ENCODE peak calls at places on chromosomes 4 and X, in five cellular contexts. One of them, this sample, is unnamed.

GRCh38 chr4:3408793-3409330 is 32.9 kb upstream of the HGFAC start:
- DNase-seq in PC-3: no peak
- DNase-seq in fibroblast of lung: no peak
- DNase-seq in heart left ventricle: no peak
- DNase-seq in mammary epithelial cell: no peak
- DNase-seq in this sample: no peak

GRCh38 chr4:17097369-17097768 is 198.9 kb upstream of the LDB2 start:
- DNase-seq in PC-3: no peak
- DNase-seq in fibroblast of lung: no peak
- DNase-seq in heart left ventricle: no peak
- DNase-seq in mammary epithelial cell: no peak
- DNase-seq in this sample: no peak

GRCh38 chr4:150056569-150056968 is 21.7 kb upstream of the DCLK2 start:
- DNase-seq in PC-3: no peak
- DNase-seq in fibroblast of lung: peak; percentile 22
- DNase-seq in heart left ventricle: no peak
- DNase-seq in mammary epithelial cell: no peak
- DNase-seq in this sample: no peak

GRCh38 chrX:55132416-55132815 is 43.6 kb downstream of the PAGE2 start:
- DNase-seq in PC-3: no peak
- DNase-seq in fibroblast of lung: no peak
- DNase-seq in heart left ventricle: no peak
- DNase-seq in mammary epithelial cell: no peak
- DNase-seq in this sample: no peak

GRCh38 chrX:56764975-56765791 is 36.1 kb downstream of the NBDY start:
- DNase-seq in PC-3: no peak
- DNase-seq in fibroblast of lung: no peak
- DNase-seq in heart left ventricle: no peak
- DNase-seq in mammary epithelial cell: no peak
- DNase-seq in this sample: no peak

GRCh38 chr4:36348403-36348938 is 67.1 kb downstream of the DTHD1 start:
- DNase-seq in PC-3: no peak
- DNase-seq in fibroblast of lung: no peak
- DNase-seq in heart left ventricle: no peak
- DNase-seq in mammary epithelial cell: no peak
- DNase-seq in this sample: no peak

GRCh38 chrX:101485212-101486064 is at the start of gene ARMCX4:
- DNase-seq in PC-3: no peak
- DNase-seq in fibroblast of lung: peak; percentile 74
- DNase-seq in heart left ventricle: peak; percentile 35
- DNase-seq in mammary epithelial cell: peak; percentile 18
- DNase-seq in this sample: no peak

GRCh38 chr4:1045193-1045594 is 33.8 kb downstream of the FGFRL1 start:
- DNase-seq in PC-3: no peak
- DNase-seq in fibroblast of lung: no peak
- DNase-seq in heart left ventricle: peak; percentile 25
- DNase-seq in mammary epithelial cell: no peak
- DNase-seq in this sample: no peak

GRCh38 chr4:16250665-16251365 is 24.5 kb upstream of the TAPT1 start:
- DNase-seq in PC-3: peak; percentile 18
- DNase-seq in fibroblast of lung: peak; percentile 83
- DNase-seq in heart left ventricle: no peak
- DNase-seq in mammary epithelial cell: no peak
- DNase-seq in this sample: no peak

GRCh38 chr4:143721317-143721716 is 20.8 kb upstream of the FREM3 start:
- DNase-seq in PC-3: no peak
- DNase-seq in fibroblast of lung: no peak
- DNase-seq in heart left ventricle: no peak
- DNase-seq in mammary epithelial cell: no peak
- DNase-seq in this sample: no peak

GRCh38 chr4:147833254-147833653 is 101.4 kb downstream of the ARHGAP10 start:
- DNase-seq in PC-3: no peak
- DNase-seq in fibroblast of lung: peak; percentile 51
- DNase-seq in heart left ventricle: no peak
- DNase-seq in mammary epithelial cell: peak; percentile 54
- DNase-seq in this sample: no peak

GRCh38 chr4:56619160-56619559 is 61.9 kb downstream of the HOPX start:
- DNase-seq in PC-3: peak; percentile 56
- DNase-seq in fibroblast of lung: peak; percentile 48
- DNase-seq in heart left ventricle: no peak
- DNase-seq in mammary epithelial cell: peak; percentile 8
- DNase-seq in this sample: no peak

GRCh38 chr4:48970471-48970921 is 15.6 kb upstream of the CWH43 start:
- DNase-seq in PC-3: peak; percentile 80
- DNase-seq in fibroblast of lung: peak; percentile 89
- DNase-seq in heart left ventricle: no peak
- DNase-seq in mammary epithelial cell: peak; percentile 90
- DNase-seq in this sample: no peak

GRCh38 chrX:139795196-139795595 is 87.2 kb upstream of the MCF2 start:
- DNase-seq in PC-3: no peak
- DNase-seq in fibroblast of lung: no peak
- DNase-seq in heart left ventricle: no peak
- DNase-seq in mammary epithelial cell: no peak
- DNase-seq in this sample: no peak

DNA sequence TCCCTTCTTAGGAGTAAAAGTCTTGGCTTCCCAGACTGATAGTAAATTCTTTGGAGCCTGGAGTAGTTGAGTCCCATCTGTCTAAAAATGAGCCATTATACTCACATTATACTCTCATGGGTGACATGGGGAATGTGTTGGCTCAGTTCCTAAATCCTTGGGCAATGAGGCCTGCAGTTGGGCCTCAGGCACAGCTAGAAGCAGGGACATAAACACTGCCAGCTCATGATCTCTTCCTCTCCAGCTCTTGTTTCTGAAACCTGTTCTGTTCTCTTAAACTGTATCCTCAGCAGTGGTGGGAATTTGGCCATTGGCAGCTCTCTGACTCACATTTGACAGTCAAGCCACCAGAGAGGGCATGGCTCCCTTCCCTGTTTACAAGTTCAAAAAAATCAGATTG is 212.5 kb downstream of the SPATA18 start:
- DNase-seq in PC-3: peak; percentile 90
- DNase-seq in fibroblast of lung: no peak
- DNase-seq in heart left ventricle: no peak
- DNase-seq in mammary epithelial cell: peak; percentile 49
- DNase-seq in this sample: no peak
- H3K27ac ChIP-seq in PC-3: peak overlapping the region; percentile 21
- H3K27ac ChIP-seq in fibroblast of lung: no peak overlapping the region
- H3K27ac ChIP-seq in heart left ventricle: no peak overlapping the region
- H3K27ac ChIP-seq in mammary epithelial cell: no peak overlapping the region
- H3K27ac ChIP-seq in this sample: no peak overlapping the region

GRCh38 chrX:11789809-11790208 is 31.8 kb downstream of the MSL3 start:
- DNase-seq in PC-3: no peak
- DNase-seq in fibroblast of lung: no peak
- DNase-seq in heart left ventricle: no peak
- DNase-seq in mammary epithelial cell: no peak
- DNase-seq in this sample: no peak

GRCh38 chrX:11784543-11784942 is 26.5 kb downstream of the MSL3 start:
- DNase-seq in PC-3: no peak
- DNase-seq in fibroblast of lung: no peak
- DNase-seq in heart left ventricle: no peak
- DNase-seq in mammary epithelial cell: no peak
- DNase-seq in this sample: no peak

GRCh38 chrX:11786862-11787261 is 28.8 kb downstream of the MSL3 start:
- DNase-seq in PC-3: no peak
- DNase-seq in fibroblast of lung: no peak
- DNase-seq in heart left ventricle: no peak
- DNase-seq in mammary epithelial cell: no peak
- DNase-seq in this sample: no peak

GRCh38 chrX:11791090-11791489 is 33.1 kb downstream of the MSL3 start:
- DNase-seq in PC-3: peak; percentile 9
- DNase-seq in fibroblast of lung: no peak
- DNase-seq in heart left ventricle: no peak
- DNase-seq in mammary epithelial cell: no peak
- DNase-seq in this sample: no peak

DNA sequence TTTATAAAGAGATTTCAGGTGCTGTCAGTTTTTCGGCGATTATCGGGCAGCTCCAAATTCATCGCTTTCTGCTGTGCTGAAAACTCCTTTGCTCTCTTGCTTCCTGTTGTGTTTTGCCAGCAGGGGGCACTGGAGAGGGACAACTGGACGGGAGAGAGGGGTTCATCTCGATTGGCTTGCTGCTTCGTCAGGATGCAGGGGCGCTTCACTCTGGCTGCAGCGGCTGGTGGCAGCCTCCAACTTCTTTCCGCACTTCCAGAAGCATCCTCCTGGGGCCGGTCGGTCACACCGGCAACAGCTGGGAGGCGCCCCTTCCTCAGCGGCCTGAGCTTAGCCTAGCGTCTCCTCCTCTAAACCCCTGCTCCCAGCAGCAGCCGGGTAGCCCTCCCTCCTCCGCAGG is 29.5 kb downstream of the MSL3 start:
- DNase-seq in PC-3: peak; percentile 20
- DNase-seq in fibroblast of lung: peak; percentile 38
- DNase-seq in heart left ventricle: peak; percentile 51
- DNase-seq in mammary epithelial cell: no peak
- DNase-seq in this sample: no peak
- TF ChIP-seq CTCF in PC-3: peak; percentile 50
- TF ChIP-seq CTCF in fibroblast of lung: peak; percentile 66
- TF ChIP-seq CTCF in heart left ventricle: peak; percentile 38
- TF ChIP-seq CTCF in mammary epithelial cell: peak; percentile 24
- TF ChIP-seq CTCF in this sample: peak; percentile 44

DNA sequence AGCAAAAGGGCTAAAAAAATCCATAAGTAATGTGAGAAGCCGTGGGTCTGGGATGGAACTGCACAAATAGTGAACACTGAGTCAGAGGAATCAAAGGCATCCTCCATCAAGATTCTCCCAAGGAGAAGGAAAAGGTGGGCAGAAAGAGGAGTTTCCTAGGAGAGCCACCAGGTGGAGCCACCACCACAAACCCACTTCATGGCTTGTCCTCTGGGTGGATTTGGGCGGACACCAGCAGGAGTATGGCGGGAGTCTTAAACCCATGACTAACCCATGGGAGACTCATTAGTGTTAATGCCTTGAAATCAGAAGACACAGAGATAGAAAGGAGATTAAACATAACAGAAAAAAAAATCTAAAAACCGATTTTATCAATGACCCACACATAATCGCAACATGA is 147.7 kb downstream of the SH3KBP1 start:
- DNase-seq in PC-3: peak; percentile 86
- DNase-seq in fibroblast of lung: peak; percentile 60
- DNase-seq in heart left ventricle: peak; percentile 61
- DNase-seq in mammary epithelial cell: peak; percentile 61
- DNase-seq in this sample: peak; percentile 28
- H3K4me1 ChIP-seq in PC-3: peaks cover 3% of the 10 kb centered on the region
- H3K4me1 ChIP-seq in fibroblast of lung: no peaks in the 10 kb centered on the region
- H3K4me1 ChIP-seq in heart left ventricle: no peaks in the 10 kb centered on the region
- H3K4me1 ChIP-seq in mammary epithelial cell: no peaks in the 10 kb centered on the region
- H3K4me1 ChIP-seq in this sample: no peaks in the 10 kb centered on the region

GRCh38 chr4:140363051-140363450 is 10.4 kb upstream of the SCOC start:
- DNase-seq in PC-3: no peak
- DNase-seq in fibroblast of lung: no peak
- DNase-seq in heart left ventricle: no peak
- DNase-seq in mammary epithelial cell: no peak
- DNase-seq in this sample: no peak
- H3K27ac ChIP-seq in PC-3: no peak overlapping the region
- H3K27ac ChIP-seq in fibroblast of lung: no peak overlapping the region
- H3K27ac ChIP-seq in heart left ventricle: no peak overlapping the region
- H3K27ac ChIP-seq in mammary epithelial cell: no peak overlapping the region
- H3K27ac ChIP-seq in this sample: no peak overlapping the region

GRCh38 chr4:130309221-130309620 is 1213.3 kb downstream of the C4orf33 start:
- DNase-seq in PC-3: no peak
- DNase-seq in fibroblast of lung: no peak
- DNase-seq in heart left ventricle: no peak
- DNase-seq in mammary epithelial cell: no peak
- DNase-seq in this sample: no peak
- TF ChIP-seq CTCF in PC-3: no peak
- TF ChIP-seq CTCF in fibroblast of lung: no peak
- TF ChIP-seq CTCF in heart left ventricle: no peak
- TF ChIP-seq CTCF in mammary epithelial cell: no peak
- TF ChIP-seq CTCF in this sample: no peak

GRCh38 chr4:38675167-38676121 is 11.4 kb downstream of the KLF3 start:
- DNase-seq in PC-3: peak; percentile 87
- DNase-seq in fibroblast of lung: peak; percentile 79
- DNase-seq in heart left ventricle: peak; percentile 77
- DNase-seq in mammary epithelial cell: peak; percentile 68
- DNase-seq in this sample: peak; percentile 60
- H3K4me1 ChIP-seq in PC-3: peaks cover 51% of the 10 kb centered on the region
- H3K4me1 ChIP-seq in fibroblast of lung: peaks cover 38% of the 10 kb centered on the region
- H3K4me1 ChIP-seq in heart left ventricle: peaks cover 30% of the 10 kb centered on the region
- H3K4me1 ChIP-seq in mammary epithelial cell: peaks cover 52% of the 10 kb centered on the region
- H3K4me1 ChIP-seq in this sample: peaks cover 45% of the 10 kb centered on the region

This sample was measured in Panc1.